ENCODE peak calls at places on chromosomes 1 and 21, in five cellular contexts. T is NCI-H1417; E is neural crest cell; R is spleen; O is effector memory CD8-positive, alpha-beta T cell. Y is an unnamed sample.

GRCh38 chr1:39272791-39273071 is 68.2 kb downstream of the MACF1 start:
- DNase-seq in T (no peak), E (no peak), R (no peak), O (no peak), Y (no peak)

GRCh38 chr1:232319106-232319505 is 310.8 kb downstream of the SIPA1L2 start:
- DNase-seq in T (peak; percentile 14), E (no peak), R (no peak), O (no peak), Y (peak; percentile 90)

GRCh38 chr1:93346472-93346991 is 825 bp downstream of the DR1 start:
- DNase-seq in T (peak; percentile 59), E (no peak), R (no peak), O (peak; percentile 31), Y (peak; percentile 11)

GRCh38 chr1:100943533-100943932 is 47.6 kb downstream of the SLC30A7 start:
- DNase-seq in T (no peak), E (no peak), R (no peak), O (no peak), Y (no peak)

GRCh38 chr1:96808186-96808585 is 86.6 kb downstream of the PTBP2 start:
- DNase-seq in T (peak; percentile 7), E (no peak), R (no peak), O (no peak), Y (no peak)

GRCh38 chr1:35505911-35506798 is 51.0 kb downstream of the KIAA0319L start:
- DNase-seq in T (no peak), E (no peak), R (no peak), O (peak; percentile 44), Y (no peak)

GRCh38 chr1:9081473-9081872 is 12.0 kb upstream of the SLC2A5 start:
- DNase-seq in T (no peak), E (no peak), R (no peak), O (no peak), Y (no peak)

GRCh38 chr1:23776198-23776597 is 2.0 kb upstream of the PITHD1 start:
- DNase-seq in T (no peak), E (no peak), R (no peak), O (no peak), Y (no peak)

GRCh38 chr1:10070206-10070605 is 37.4 kb downstream of the UBE4B start:
- DNase-seq in T (no peak), E (no peak), R (no peak), O (no peak), Y (no peak)

GRCh38 chr1:109256971-109257681 is 7.8 kb downstream of the CELSR2 start:
- DNase-seq in T (no peak), E (no peak), R (no peak), O (no peak), Y (no peak)

GRCh38 chr1:162855461-162856150 is 5.4 kb downstream of the CCDC190 start:
- DNase-seq in T (no peak), E (no peak), R (no peak), O (no peak), Y (peak; percentile 54)

GRCh38 chr1:235954306-235955283 is 87.9 kb upstream of the LYST start:
- DNase-seq in T (no peak), E (no peak), R (peak; percentile 94), O (peak; percentile 54), Y (no peak)

GRCh38 chr1:77027916-77028315 is 160.6 kb downstream of the ST6GALNAC5 start:
- DNase-seq in T (no peak), E (no peak), R (no peak), O (no peak), Y (peak; percentile 8)

GRCh38 chr1:43282220-43283195 is 2.9 kb downstream of the C1orf210 start:
- DNase-seq in T (no peak), E (no peak), R (peak; percentile 51), O (no peak), Y (no peak)

GRCh38 chr1:31154000-31154631 is 85.6 kb downstream of the NKAIN1 start:
- DNase-seq in T (no peak), E (no peak), R (no peak), O (no peak), Y (no peak)

GRCh38 chr21:45555557-45556301 is 13.5 kb upstream of the SLC19A1 start:
- DNase-seq in T (peak; percentile 95), E (peak; percentile 71), R (peak; percentile 95), O (peak; percentile 21), Y (peak; percentile 93)

GRCh38 chr1:59393211-59394180 is 96.6 kb downstream of the FGGY start:
- DNase-seq in T (peak; percentile 78), E (peak; percentile 18), R (no peak), O (no peak), Y (peak; percentile 58)

GRCh38 chr1:966135-966602 is at the start of gene PLEKHN1:
- DNase-seq in T (no peak), E (no peak), R (no peak), O (no peak), Y (no peak)

GRCh38 chr1:85374160-85374559 is 90.8 kb downstream of the DDAH1 start:
- DNase-seq in T (no peak), E (no peak), R (no peak), O (no peak), Y (no peak)

GRCh38 chr1:174800221-174800791 is 199.4 kb upstream of the CACYBP start:
- DNase-seq in T (peak; percentile 44), E (no peak), R (peak; percentile 75), O (no peak), Y (peak; percentile 5)

GRCh38 chr1:195325181-195325580 is 1283.1 kb downstream of the KCNT2 start:
- DNase-seq in T (no peak), E (no peak), R (peak; percentile 28), O (no peak), Y (no peak)

GRCh38 chr1:239558992-239559391 is 172.6 kb downstream of the CHRM3 start:
- DNase-seq in T (no peak), E (no peak), R (no peak), O (no peak), Y (no peak)

GRCh38 chr21:31191553-31191952 is 152.5 kb downstream of the TIAM1 start:
- DNase-seq in T (no peak), E (no peak), R (no peak), O (no peak), Y (no peak)

GRCh38 chr1:32703479-32704291 is 1.1 kb upstream of the SYNC start:
- DNase-seq in T (no peak), E (no peak), R (peak; percentile 64), O (no peak), Y (no peak)

GRCh38 chr1:61120998-61121397 is 38.6 kb downstream of the NFIA start:
- DNase-seq in T (no peak), E (no peak), R (no peak), O (no peak), Y (no peak)

GRCh38 chr1:91798241-91798648 is 87.7 kb downstream of the TGFBR3 start:
- DNase-seq in T (no peak), E (no peak), R (no peak), O (no peak), Y (no peak)

GRCh38 chr1:11158720-11159321 is 30.3 kb upstream of the ANGPTL7 start:
- DNase-seq in T (no peak), E (no peak), R (no peak), O (no peak), Y (no peak)

GRCh38 chr1:207810173-207810572 is 58.3 kb downstream of the CD46 start:
- DNase-seq in T (no peak), E (no peak), R (no peak), O (no peak), Y (no peak)

GRCh38 chr1:32926562-32926961 is 25.4 kb upstream of the TMEM54 start:
- DNase-seq in T (no peak), E (no peak), R (no peak), O (no peak), Y (no peak)

GRCh38 chr1:167563579-167564246 is 10.2 kb upstream of the CREG1 start:
- DNase-seq in T (peak; percentile 9), E (no peak), R (no peak), O (no peak), Y (no peak)

GRCh38 chr1:162535501-162535900 is 26.0 kb upstream of the UAP1 start:
- DNase-seq in T (no peak), E (no peak), R (no peak), O (no peak), Y (no peak)

GRCh38 chr1:43912607-43913006 is 21.0 kb upstream of the ARTN start:
- DNase-seq in T (no peak), E (no peak), R (no peak), O (no peak), Y (no peak)

GRCh38 chr1:109498161-109498801 is 4.4 kb downstream of the CYB561D1 start:
- DNase-seq in T (no peak), E (peak; percentile 71), R (no peak), O (no peak), Y (peak; percentile 80)

GRCh38 chr1:93623875-93624274 is 57.8 kb downstream of the BCAR3 start:
- DNase-seq in T (no peak), E (no peak), R (no peak), O (no peak), Y (no peak)

GRCh38 chr1:234102591-234102990 is 198.1 kb downstream of the SLC35F3 start:
- DNase-seq in T (no peak), E (no peak), R (no peak), O (no peak), Y (no peak)

GRCh38 chr1:241215203-241215602 is 141.8 kb downstream of the RGS7 start:
- DNase-seq in T (no peak), E (no peak), R (no peak), O (no peak), Y (no peak)

GRCh38 chr1:17622823-17623222 is 83.3 kb downstream of the ARHGEF10L start:
- DNase-seq in T (no peak), E (no peak), R (no peak), O (no peak), Y (no peak)

GRCh38 chr1:3763351-3764125 is 9.0 kb upstream of the SMIM1 start:
- DNase-seq in T (no peak), E (no peak), R (no peak), O (no peak), Y (no peak)

GRCh38 chr1:45200906-45201500 is 5.4 kb downstream of the ZSWIM5 start:
- DNase-seq in T (no peak), E (no peak), R (no peak), O (no peak), Y (no peak)

Y was measured in SK-N-DZ.